ENCODE peak calls at places on chromosomes 6 and 20, in eight cellular contexts. One of them, this sample, is unnamed.

GRCh38 chr6:137248702-137249101 is 29.5 kb upstream of the IFNGR1 start:
- DNase-seq in transverse colon: no peak
- DNase-seq in cardiac muscle cell: no peak
- DNase-seq in neural progenitor cell: no peak
- DNase-seq in fibroblast of the aortic adventitia: no peak
- DNase-seq in epithelial cell of esophagus: no peak
- DNase-seq in fibroblast of pulmonary artery: no peak
- DNase-seq in OCI-LY7: peak; percentile 57
- DNase-seq in this sample: no peak

GRCh38 chr6:31493875-31494694 is 3.9 kb upstream of the MICB start:
- DNase-seq in neural progenitor cell: peak; percentile 90
- DNase-seq in fibroblast of the aortic adventitia: peak; percentile 73
- DNase-seq in OCI-LY7: peak; percentile 88
- DNase-seq in cardiac muscle cell: peak; percentile 78
- DNase-seq in fibroblast of pulmonary artery: peak; percentile 76
- DNase-seq in epithelial cell of esophagus: peak; percentile 78
- DNase-seq in transverse colon: peak; percentile 89
- DNase-seq in this sample: peak; percentile 72

GRCh38 chr6:133404728-133405127 is 163.6 kb downstream of the EYA4 start:
- DNase-seq in transverse colon: no peak
- DNase-seq in fibroblast of pulmonary artery: no peak
- DNase-seq in cardiac muscle cell: no peak
- DNase-seq in fibroblast of the aortic adventitia: no peak
- DNase-seq in OCI-LY7: no peak
- DNase-seq in epithelial cell of esophagus: no peak
- DNase-seq in neural progenitor cell: no peak
- DNase-seq in this sample: no peak

GRCh38 chr6:136344420-136344819 is 54.8 kb upstream of the BCLAF1 start:
- DNase-seq in cardiac muscle cell: peak; percentile 72
- DNase-seq in transverse colon: no peak
- DNase-seq in fibroblast of the aortic adventitia: peak; percentile 56
- DNase-seq in fibroblast of pulmonary artery: peak; percentile 58
- DNase-seq in neural progenitor cell: no peak
- DNase-seq in OCI-LY7: no peak
- DNase-seq in epithelial cell of esophagus: no peak
- DNase-seq in this sample: peak; percentile 89

GRCh38 chr6:27672113-27672799 is 199.4 kb upstream of the ZNF184 start:
- DNase-seq in transverse colon: peak; percentile 14
- DNase-seq in neural progenitor cell: peak; percentile 88
- DNase-seq in OCI-LY7: no peak
- DNase-seq in fibroblast of pulmonary artery: no peak
- DNase-seq in cardiac muscle cell: peak; percentile 62
- DNase-seq in epithelial cell of esophagus: peak; percentile 86
- DNase-seq in fibroblast of the aortic adventitia: peak; percentile 40
- DNase-seq in this sample: peak; percentile 84

GRCh38 chr20:18694071-18694470 is 106.2 kb downstream of the DTD1 start:
- DNase-seq in neural progenitor cell: no peak
- DNase-seq in epithelial cell of esophagus: no peak
- DNase-seq in cardiac muscle cell: no peak
- DNase-seq in fibroblast of the aortic adventitia: no peak
- DNase-seq in fibroblast of pulmonary artery: no peak
- DNase-seq in OCI-LY7: no peak
- DNase-seq in transverse colon: no peak
- DNase-seq in this sample: no peak

GRCh38 chr6:116036075-116036773 is 24.5 kb downstream of the FRK start:
- DNase-seq in fibroblast of the aortic adventitia: no peak
- DNase-seq in OCI-LY7: no peak
- DNase-seq in cardiac muscle cell: no peak
- DNase-seq in neural progenitor cell: no peak
- DNase-seq in epithelial cell of esophagus: no peak
- DNase-seq in transverse colon: no peak
- DNase-seq in fibroblast of pulmonary artery: no peak
- DNase-seq in this sample: no peak

GRCh38 chr6:43491750-43492661 is 14.6 kb downstream of the TJAP1 start:
- DNase-seq in fibroblast of the aortic adventitia: peak; percentile 73
- DNase-seq in fibroblast of pulmonary artery: peak; percentile 69
- DNase-seq in cardiac muscle cell: peak; percentile 77
- DNase-seq in OCI-LY7: no peak
- DNase-seq in epithelial cell of esophagus: peak; percentile 79
- DNase-seq in transverse colon: peak; percentile 71
- DNase-seq in neural progenitor cell: no peak
- DNase-seq in this sample: peak; percentile 76

GRCh38 chr6:145093226-145093625 is 642.1 kb downstream of the EPM2A start:
- DNase-seq in cardiac muscle cell: no peak
- DNase-seq in transverse colon: no peak
- DNase-seq in fibroblast of the aortic adventitia: no peak
- DNase-seq in OCI-LY7: no peak
- DNase-seq in fibroblast of pulmonary artery: no peak
- DNase-seq in epithelial cell of esophagus: no peak
- DNase-seq in neural progenitor cell: no peak
- DNase-seq in this sample: no peak

GRCh38 chr6:14984454-14984853 is 261.4 kb upstream of the JARID2 start:
- DNase-seq in fibroblast of pulmonary artery: peak; percentile 70
- DNase-seq in epithelial cell of esophagus: peak; percentile 47
- DNase-seq in cardiac muscle cell: peak; percentile 77
- DNase-seq in OCI-LY7: no peak
- DNase-seq in transverse colon: peak; percentile 79
- DNase-seq in neural progenitor cell: no peak
- DNase-seq in fibroblast of the aortic adventitia: peak; percentile 64
- DNase-seq in this sample: peak; percentile 61

GRCh38 chr20:36575066-36575743 is 1.8 kb downstream of the TGIF2 start:
- DNase-seq in transverse colon: peak; percentile 53
- DNase-seq in OCI-LY7: peak; percentile 55
- DNase-seq in neural progenitor cell: peak; percentile 36
- DNase-seq in fibroblast of pulmonary artery: peak; percentile 61
- DNase-seq in epithelial cell of esophagus: peak; percentile 35
- DNase-seq in fibroblast of the aortic adventitia: peak; percentile 54
- DNase-seq in cardiac muscle cell: peak; percentile 76
- DNase-seq in this sample: peak; percentile 40

GRCh38 chr6:138815797-138816528 is 20.1 kb downstream of the ECT2L start:
- DNase-seq in epithelial cell of esophagus: peak; percentile 75
- DNase-seq in transverse colon: no peak
- DNase-seq in cardiac muscle cell: peak; percentile 82
- DNase-seq in OCI-LY7: peak; percentile 74
- DNase-seq in fibroblast of the aortic adventitia: peak; percentile 82
- DNase-seq in neural progenitor cell: peak; percentile 67
- DNase-seq in fibroblast of pulmonary artery: peak; percentile 83
- DNase-seq in this sample: peak; percentile 76

GRCh38 chr20:64101731-64102621 is 5.4 kb downstream of the NPBWR2 start:
- DNase-seq in transverse colon: peak; percentile 41
- DNase-seq in fibroblast of pulmonary artery: no peak
- DNase-seq in cardiac muscle cell: no peak
- DNase-seq in epithelial cell of esophagus: peak; percentile 27
- DNase-seq in neural progenitor cell: peak; percentile 86
- DNase-seq in OCI-LY7: peak; percentile 73
- DNase-seq in fibroblast of the aortic adventitia: no peak
- DNase-seq in this sample: no peak

GRCh38 chr6:37313698-37314097 is 40.1 kb upstream of the RNF8 start:
- DNase-seq in fibroblast of the aortic adventitia: no peak
- DNase-seq in epithelial cell of esophagus: no peak
- DNase-seq in neural progenitor cell: no peak
- DNase-seq in cardiac muscle cell: no peak
- DNase-seq in OCI-LY7: no peak
- DNase-seq in transverse colon: no peak
- DNase-seq in fibroblast of pulmonary artery: no peak
- DNase-seq in this sample: no peak

GRCh38 chr6:42113929-42114636 is 28.3 kb downstream of the C6orf132 start:
- DNase-seq in neural progenitor cell: no peak
- DNase-seq in epithelial cell of esophagus: peak; percentile 61
- DNase-seq in OCI-LY7: no peak
- DNase-seq in fibroblast of the aortic adventitia: no peak
- DNase-seq in transverse colon: peak; percentile 54
- DNase-seq in fibroblast of pulmonary artery: no peak
- DNase-seq in cardiac muscle cell: no peak
- DNase-seq in this sample: peak; percentile 57

GRCh38 chr6:79672631-79673065 is 41.5 kb downstream of the SH3BGRL2 start:
- DNase-seq in OCI-LY7: no peak
- DNase-seq in neural progenitor cell: peak; percentile 32
- DNase-seq in cardiac muscle cell: peak; percentile 41
- DNase-seq in transverse colon: no peak
- DNase-seq in fibroblast of the aortic adventitia: peak; percentile 40
- DNase-seq in epithelial cell of esophagus: peak; percentile 56
- DNase-seq in fibroblast of pulmonary artery: peak; percentile 53
- DNase-seq in this sample: peak; percentile 49

GRCh38 chr6:71205336-71205956 is 83.2 kb upstream of the OGFRL1 start:
- DNase-seq in neural progenitor cell: no peak
- DNase-seq in transverse colon: no peak
- DNase-seq in fibroblast of pulmonary artery: no peak
- DNase-seq in fibroblast of the aortic adventitia: no peak
- DNase-seq in epithelial cell of esophagus: peak; percentile 52
- DNase-seq in OCI-LY7: no peak
- DNase-seq in cardiac muscle cell: peak; percentile 43
- DNase-seq in this sample: peak; percentile 70

DNA sequence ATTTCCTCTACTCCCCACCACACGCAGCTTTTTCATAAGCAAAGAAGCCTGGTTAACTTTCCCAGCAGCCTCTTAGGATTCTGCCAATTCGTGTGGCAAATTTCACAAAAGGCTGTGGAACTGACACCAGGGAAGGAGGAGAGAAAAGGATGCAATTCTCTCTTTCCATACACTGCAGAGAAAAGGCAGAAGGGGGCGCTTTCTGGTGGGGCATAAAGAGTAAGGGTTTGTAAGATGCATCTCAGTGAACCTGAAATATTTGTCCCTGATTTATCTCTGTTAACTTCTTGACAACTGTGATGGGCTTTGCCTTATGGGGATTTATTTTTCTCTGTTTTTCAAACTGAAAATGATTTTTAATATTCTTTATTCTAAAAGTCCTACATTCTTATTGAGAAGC is 45.5 kb upstream of the GLP1R start:
- DNase-seq in cardiac muscle cell: peak; percentile 2
- DNase-seq in fibroblast of pulmonary artery: no peak
- DNase-seq in OCI-LY7: no peak
- DNase-seq in epithelial cell of esophagus: peak; percentile 12
- DNase-seq in neural progenitor cell: peak; percentile 48
- DNase-seq in transverse colon: no peak
- DNase-seq in fibroblast of the aortic adventitia: no peak
- DNase-seq in this sample: no peak
- TF ChIP-seq CTCF in cardiac muscle cell: peak; percentile 20
- TF ChIP-seq CTCF in fibroblast of pulmonary artery: peak; percentile 29
- TF ChIP-seq CTCF in OCI-LY7: peak; percentile 52
- TF ChIP-seq CTCF in epithelial cell of esophagus: peak; percentile 20
- TF ChIP-seq CTCF in neural progenitor cell: peak; percentile 73
- TF ChIP-seq CTCF in transverse colon: no peak
- TF ChIP-seq CTCF in fibroblast of the aortic adventitia: peak; percentile 18
- TF ChIP-seq CTCF in this sample: peak; percentile 19

GRCh38 chr6:154319231-154319858 is 37.3 kb downstream of the IPCEF1 start:
- DNase-seq in OCI-LY7: no peak
- DNase-seq in fibroblast of the aortic adventitia: peak; percentile 72
- DNase-seq in cardiac muscle cell: peak; percentile 35
- DNase-seq in neural progenitor cell: no peak
- DNase-seq in epithelial cell of esophagus: no peak
- DNase-seq in fibroblast of pulmonary artery: peak; percentile 21
- DNase-seq in transverse colon: no peak
- DNase-seq in this sample: peak; percentile 86
- H3K4me3 ChIP-seq in OCI-LY7: no peak overlapping the region
- H3K4me3 ChIP-seq in fibroblast of the aortic adventitia: no peak overlapping the region
- H3K4me3 ChIP-seq in cardiac muscle cell: no peak overlapping the region
- H3K4me3 ChIP-seq in neural progenitor cell: no peak overlapping the region
- H3K4me3 ChIP-seq in epithelial cell of esophagus: no peak overlapping the region
- H3K4me3 ChIP-seq in fibroblast of pulmonary artery: no peak overlapping the region
- H3K4me3 ChIP-seq in transverse colon: no peak overlapping the region
- H3K4me3 ChIP-seq in this sample: no peak overlapping the region

DNA sequence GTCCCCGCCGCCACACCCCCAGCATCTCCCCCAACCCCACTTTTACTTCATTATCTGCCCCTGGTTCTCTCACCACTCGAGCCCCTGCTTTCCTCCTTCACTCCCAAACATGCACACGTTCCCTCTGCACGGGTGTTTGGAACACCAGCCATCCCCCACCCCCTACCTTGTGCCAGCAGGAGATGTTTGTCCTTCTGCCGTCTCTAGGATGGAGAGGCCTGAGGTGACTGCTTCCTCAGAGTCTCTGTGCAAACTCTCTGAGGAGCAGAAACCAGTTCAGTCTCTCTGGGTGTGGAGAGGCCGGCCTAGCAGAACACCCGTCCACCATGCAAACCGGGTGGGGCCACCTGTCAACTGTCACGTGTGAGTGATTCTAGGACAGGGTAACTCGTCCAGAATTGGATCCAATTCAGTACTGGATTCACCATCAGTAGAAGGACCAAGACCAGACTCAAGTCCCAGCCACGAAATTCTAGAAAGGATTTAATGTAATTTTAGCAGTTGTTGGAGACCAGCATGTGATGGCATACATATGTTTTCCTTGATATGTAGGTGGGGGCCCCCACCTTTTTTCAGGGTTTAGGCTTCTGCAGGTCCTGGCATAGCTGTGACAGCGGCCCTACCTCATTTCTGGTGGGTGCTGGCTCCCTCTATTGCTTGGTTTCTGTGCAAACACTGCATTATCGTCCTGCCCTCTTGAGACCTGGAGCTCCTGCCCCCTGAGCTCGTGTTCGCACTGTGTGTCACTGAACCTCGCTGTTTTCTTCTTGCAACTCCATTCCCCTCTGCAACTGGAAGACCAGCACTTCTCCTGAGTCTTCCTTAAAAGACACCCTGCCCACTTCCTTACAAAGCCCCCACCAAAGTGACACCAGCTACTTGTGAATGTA is at the start of gene RAET1E:
- DNase-seq in cardiac muscle cell: no peak
- DNase-seq in epithelial cell of esophagus: peak; percentile 39
- DNase-seq in transverse colon: peak; percentile 31
- DNase-seq in OCI-LY7: peak; percentile 35
- DNase-seq in fibroblast of pulmonary artery: no peak
- DNase-seq in neural progenitor cell: peak; percentile 21
- DNase-seq in fibroblast of the aortic adventitia: no peak
- DNase-seq in this sample: no peak
- TF ChIP-seq CTCF in cardiac muscle cell: peak; percentile 2
- TF ChIP-seq CTCF in epithelial cell of esophagus: no peak
- TF ChIP-seq CTCF in transverse colon: no peak
- TF ChIP-seq CTCF in OCI-LY7: peak; percentile 62
- TF ChIP-seq CTCF in fibroblast of pulmonary artery: no peak
- TF ChIP-seq CTCF in neural progenitor cell: peak; percentile 18
- TF ChIP-seq CTCF in fibroblast of the aortic adventitia: no peak
- TF ChIP-seq CTCF in this sample: no peak

DNA sequence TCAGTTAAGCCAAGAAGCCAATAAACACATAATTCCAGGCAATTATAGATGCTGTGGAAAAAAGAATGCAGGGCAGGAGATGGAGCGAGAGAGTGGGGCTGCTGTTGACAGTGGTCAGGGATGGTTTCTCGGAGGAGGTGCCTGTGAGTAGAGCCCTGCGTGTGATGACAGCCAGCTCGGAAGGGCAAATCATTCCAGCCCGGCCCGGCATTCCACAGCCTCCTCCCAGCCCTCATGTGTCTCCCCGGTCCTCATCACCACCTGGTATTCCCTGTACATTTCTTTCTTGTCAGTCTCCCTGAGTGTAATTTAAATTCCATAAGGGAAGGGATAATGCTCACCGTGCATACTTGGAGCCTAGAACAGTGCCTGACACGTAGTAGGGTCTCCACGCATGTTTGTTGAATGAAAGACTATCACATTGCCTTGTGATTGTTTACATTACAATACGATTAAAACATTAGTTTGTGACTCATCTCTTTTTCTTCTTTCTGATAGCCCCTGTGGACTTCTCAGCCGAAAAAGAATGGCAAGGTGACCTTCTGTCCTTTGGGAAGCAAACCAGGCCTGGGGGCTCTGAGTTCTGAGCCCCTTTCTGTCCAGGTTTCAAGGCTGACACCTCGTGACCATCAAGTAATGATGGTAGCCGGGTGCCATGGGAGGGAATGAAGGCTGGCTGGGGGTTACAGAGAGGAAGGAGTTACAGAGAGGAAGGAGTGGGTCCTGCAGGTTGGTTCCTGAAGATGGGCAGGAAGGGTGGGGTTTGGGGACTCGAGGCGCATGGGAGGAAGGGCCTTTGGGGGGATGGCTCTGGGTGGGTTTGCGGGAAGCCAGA is 379.5 kb upstream of the SULF2 start:
- DNase-seq in fibroblast of pulmonary artery: no peak
- DNase-seq in OCI-LY7: no peak
- DNase-seq in epithelial cell of esophagus: no peak
- DNase-seq in cardiac muscle cell: no peak
- DNase-seq in transverse colon: no peak
- DNase-seq in fibroblast of the aortic adventitia: no peak
- DNase-seq in neural progenitor cell: no peak
- DNase-seq in this sample: no peak
- H3K4me3 ChIP-seq in fibroblast of pulmonary artery: no peak overlapping the region
- H3K4me3 ChIP-seq in OCI-LY7: no peak overlapping the region
- H3K4me3 ChIP-seq in epithelial cell of esophagus: no peak overlapping the region
- H3K4me3 ChIP-seq in cardiac muscle cell: no peak overlapping the region
- H3K4me3 ChIP-seq in transverse colon: no peak overlapping the region
- H3K4me3 ChIP-seq in fibroblast of the aortic adventitia: no peak overlapping the region
- H3K4me3 ChIP-seq in neural progenitor cell: no peak overlapping the region
- H3K4me3 ChIP-seq in this sample: no peak overlapping the region

This sample was measured in fibroblast of mammary gland.